ENCODE peak calls at places on chromosome 12, in six cellular contexts. Y is sigmoid colon, V is Peyer's patch, M is HepG2, S is A549, H is stomach. W is an unnamed sample.

GRCh38 chr12:13428538-13429265 is 232.2 kb downstream of the EMP1 start:
- DNase-seq in Y (peak), V (no peak), M (no peak), S (no peak), H (no peak), W (no peak)

GRCh38 chr12:66025477-66025876 is 105.1 kb downstream of the LLPH start:
- DNase-seq in Y (no peak), V (no peak), M (peak), S (no peak), H (no peak), W (no peak)

GRCh38 chr12:75784591-75784990 is 247.0 kb downstream of the PHLDA1 start:
- DNase-seq in Y (peak), V (no peak), M (peak), S (peak), H (peak), W (peak)

GRCh38 chr12:104520242-104520900 is 63.6 kb downstream of the CHST11 start:
- DNase-seq in Y (no peak), V (peak), M (no peak), S (no peak), H (no peak), W (no peak)

GRCh38 chr12:54007538-54008259 is 1.1 kb upstream of the HOXC8 start:
- DNase-seq in Y (no peak), V (no peak), M (no peak), S (no peak), H (no peak), W (no peak)

GRCh38 chr12:91958816-91959215 is 186.8 kb downstream of the BTG1 start:
- DNase-seq in Y (no peak), V (no peak), M (no peak), S (peak), H (no peak), W (no peak)

GRCh38 chr12:69389836-69390235 is 30.3 kb downstream of the YEATS4 start:
- DNase-seq in Y (no peak), V (no peak), M (no peak), S (peak), H (no peak), W (no peak)

GRCh38 chr12:56487448-56488040 is 417 bp downstream of the GLS2 start:
- DNase-seq in Y (peak), V (peak), M (peak), S (no peak), H (peak), W (peak)

GRCh38 chr12:130715996-130716917 is at the start of gene RIMBP2:
- DNase-seq in Y (peak), V (no peak), M (no peak), S (peak), H (peak), W (no peak)

GRCh38 chr12:1591029-1591428 is 3.4 kb downstream of the FBXL14 start:
- DNase-seq in Y (no peak), V (peak), M (no peak), S (peak), H (no peak), W (peak)

GRCh38 chr12:85274076-85274415 is 6.0 kb upstream of the ALX1 start:
- DNase-seq in Y (no peak), V (no peak), M (no peak), S (no peak), H (no peak), W (no peak)

GRCh38 chr12:39646963-39647362 is 27.4 kb upstream of the ABCD2 start:
- DNase-seq in Y (no peak), V (no peak), M (no peak), S (no peak), H (no peak), W (no peak)

GRCh38 chr12:85755760-85756159 is 80.4 kb downstream of the RASSF9 start:
- DNase-seq in Y (no peak), V (no peak), M (no peak), S (peak), H (no peak), W (no peak)

GRCh38 chr12:31890295-31891285 is 68.6 kb upstream of the RESF1 start:
- DNase-seq in Y (no peak), V (peak), M (no peak), S (no peak), H (no peak), W (no peak)

GRCh38 chr12:104668274-104668718 is 211.5 kb downstream of the CHST11 start:
- DNase-seq in Y (no peak), V (no peak), M (no peak), S (no peak), H (no peak), W (peak)

GRCh38 chr12:88029093-88029665 is at the start of gene C12orf50:
- DNase-seq in Y (no peak), V (no peak), M (no peak), S (no peak), H (no peak), W (no peak)

GRCh38 chr12:93782854-93783253 is 105.7 kb downstream of the CRADD start:
- DNase-seq in Y (no peak), V (no peak), M (no peak), S (no peak), H (no peak), W (no peak)

GRCh38 chr12:80627773-80628172 is 79.7 kb upstream of the MYF6 start:
- DNase-seq in Y (no peak), V (no peak), M (no peak), S (no peak), H (no peak), W (no peak)

GRCh38 chr12:4250691-4251090 is 22.9 kb upstream of the CCND2 start:
- DNase-seq in Y (no peak), V (no peak), M (no peak), S (no peak), H (no peak), W (no peak)

GRCh38 chr12:76144253-76144564 is 59.7 kb upstream of the NAP1L1 start:
- DNase-seq in Y (no peak), V (peak), M (no peak), S (peak), H (peak), W (peak)

GRCh38 chr12:40336573-40337199 is 111.9 kb downstream of the LRRK2 start:
- DNase-seq in Y (no peak), V (no peak), M (peak), S (peak), H (no peak), W (no peak)

GRCh38 chr12:110351119-110351518 is 52.4 kb downstream of the ANAPC7 start:
- DNase-seq in Y (no peak), V (peak), M (no peak), S (no peak), H (no peak), W (no peak)

GRCh38 chr12:5694759-5695409 is 250.2 kb downstream of the ANO2 start:
- DNase-seq in Y (no peak), V (no peak), M (no peak), S (no peak), H (no peak), W (no peak)

GRCh38 chr12:50234347-50234746 is 49.0 kb downstream of the LIMA1 start:
- DNase-seq in Y (no peak), V (peak), M (no peak), S (peak), H (peak), W (peak)

GRCh38 chr12:53232641-53233538 is 881 bp upstream of the RARG start:
- DNase-seq in Y (peak), V (peak), M (no peak), S (peak), H (peak), W (peak)

GRCh38 chr12:110233212-110233903 is 47.7 kb upstream of the ATP2A2 start:
- DNase-seq in Y (no peak), V (peak), M (peak), S (peak), H (no peak), W (no peak)

GRCh38 chr12:28110329-28110728 is 79.9 kb upstream of the CCDC91 start:
- DNase-seq in Y (no peak), V (no peak), M (no peak), S (no peak), H (no peak), W (no peak)

DNA sequence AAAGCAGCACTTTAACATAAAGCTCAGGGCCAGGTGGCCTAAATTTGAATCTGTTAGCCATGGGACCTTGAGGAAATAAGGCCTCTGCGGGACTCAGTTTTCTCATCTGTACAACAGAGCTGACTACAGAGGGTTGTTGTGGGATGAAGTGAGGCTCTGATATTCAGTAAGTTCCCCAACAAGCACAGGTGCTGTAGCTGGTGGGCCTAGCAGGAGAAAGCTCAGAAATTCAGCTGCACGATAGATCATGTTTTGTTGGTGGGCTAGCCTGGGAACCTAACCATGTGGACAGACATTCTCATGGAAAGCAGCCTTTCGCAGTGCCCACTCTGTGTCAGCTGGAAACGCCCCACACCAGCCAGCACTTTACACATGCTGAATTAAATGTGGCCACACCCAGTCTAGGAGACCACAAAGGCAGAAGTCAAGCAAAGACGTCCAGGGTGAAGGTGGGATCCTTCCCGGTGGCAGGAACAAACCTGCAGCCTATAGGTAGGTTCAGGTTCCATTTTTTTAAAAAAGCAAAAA is 16.1 kb downstream of the PITPNM2 start:
- DNase-seq in Y (peak), V (peak), M (no peak), S (no peak), H (no peak), W (no peak)
- H3K27ac ChIP-seq in Y (no peak), V (no peak), M (no peak), S (no peak), H (no peak), W (peak)

GRCh38 chr12:71731439-71732356 is 23.0 kb upstream of the RAB21 start:
- DNase-seq in Y (no peak), V (peak), M (peak), S (peak), H (no peak), W (no peak)
- TF ChIP-seq CTCF in Y (no peak), V (no peak), M (peak), S (no peak), H (no peak), W (no peak)

GRCh38 chr12:116910645-116911449 is at the start of gene FBXW8:
- DNase-seq in Y (peak), V (peak), M (peak), S (peak), H (peak), W (peak)
- TF ChIP-seq POLR2A in Y (no peak), V (no peak), M (peak), S (peak), H (no peak), W (no peak)

GRCh38 chr12:106138279-106138645 is 492 bp downstream of the NUAK1 start:
- DNase-seq in Y (no peak), V (no peak), M (no peak), S (no peak), H (no peak), W (no peak)

GRCh38 chr12:106138646-106139421 is at the start of gene NUAK1:
- DNase-seq in Y (peak), V (peak), M (no peak), S (peak), H (peak), W (peak)

GRCh38 chr12:106135781-106136180 is 3.0 kb downstream of the NUAK1 start:
- DNase-seq in Y (no peak), V (no peak), M (no peak), S (peak), H (no peak), W (no peak)

GRCh38 chr12:106136263-106136662 is 2.5 kb downstream of the NUAK1 start:
- DNase-seq in Y (peak), V (peak), M (peak), S (peak), H (peak), W (peak)

DNA sequence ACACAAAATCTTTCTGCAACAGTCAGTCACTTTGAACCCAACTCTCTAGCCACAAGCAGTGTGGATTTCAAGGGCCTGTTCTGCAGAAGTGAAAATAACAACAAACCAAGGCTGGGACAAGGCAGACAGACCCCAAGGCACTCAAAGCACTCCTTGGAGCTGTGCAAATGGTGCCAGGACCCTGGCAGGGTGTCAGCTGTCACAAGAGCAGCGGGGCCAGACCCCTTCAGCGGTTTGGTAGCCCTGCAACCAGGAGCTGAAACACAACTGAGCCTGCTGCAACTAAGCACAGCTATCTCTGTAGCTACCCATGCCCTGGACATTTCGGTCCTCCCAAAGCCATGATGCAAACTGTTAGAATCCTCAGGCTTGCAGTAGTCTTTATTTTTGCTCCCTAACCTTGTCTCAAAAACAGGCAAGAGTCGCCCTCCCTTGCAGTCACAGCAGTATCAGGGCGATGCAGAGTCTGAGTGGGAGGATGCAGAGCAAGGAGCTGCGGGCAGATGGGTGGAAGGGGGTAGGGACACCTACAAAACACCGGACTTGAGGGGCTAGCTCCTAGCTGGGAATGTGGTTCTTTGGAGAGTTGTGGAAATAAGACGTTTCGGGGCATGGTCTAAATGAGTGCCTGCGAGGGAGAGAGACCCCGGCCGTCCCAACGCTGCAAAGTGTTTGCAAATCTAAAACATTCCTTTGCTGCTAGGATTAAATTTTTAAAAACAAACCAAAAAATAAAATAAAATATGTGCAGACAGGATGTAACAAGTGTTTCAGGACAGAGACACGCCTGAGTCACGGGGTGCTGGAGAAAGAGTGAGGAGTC is 1.1 kb downstream of the NUAK1 start:
- DNase-seq in Y (no peak), V (no peak), M (no peak), S (no peak), H (no peak), W (no peak)
- H3K27ac ChIP-seq in Y (peak), V (no peak), M (no peak), S (peak), H (peak), W (peak)

GRCh38 chr12:123269980-123270379 is 1.7 kb downstream of the CDK2AP1 start:
- DNase-seq in Y (no peak), V (peak), M (peak), S (no peak), H (no peak), W (no peak)

GRCh38 chr12:123268850-123269249 is 2.8 kb downstream of the CDK2AP1 start:
- DNase-seq in Y (no peak), V (no peak), M (no peak), S (no peak), H (no peak), W (no peak)

GRCh38 chr12:123270380-123271181 is 1.1 kb downstream of the CDK2AP1 start:
- DNase-seq in Y (peak), V (peak), M (peak), S (no peak), H (no peak), W (peak)

GRCh38 chr12:123267991-123268843 is 3.4 kb downstream of the CDK2AP1 start:
- DNase-seq in Y (no peak), V (peak), M (no peak), S (no peak), H (no peak), W (peak)

GRCh38 chr12:123269395-123269892 is 2.2 kb downstream of the CDK2AP1 start:
- DNase-seq in Y (peak), V (peak), M (peak), S (no peak), H (peak), W (peak)
- TF ChIP-seq CTCF in Y (no peak), V (no peak), M (no peak), S (no peak), H (no peak), W (no peak)

GRCh38 chr12:2812290-2813213 is at the start of gene ITFG2:
- DNase-seq in Y (peak), V (peak), M (peak), S (peak), H (peak), W (peak)
- TF ChIP-seq POLR2A in Y (peak), V (peak), M (peak), S (peak), H (peak), W (peak)

GRCh38 chr12:95693689-95694088 is 96.9 kb downstream of the NTN4 start:
- DNase-seq in Y (no peak), V (no peak), M (no peak), S (no peak), H (no peak), W (no peak)

GRCh38 chr12:95694148-95694547 is 96.4 kb downstream of the NTN4 start:
- DNase-seq in Y (no peak), V (peak), M (no peak), S (no peak), H (peak), W (peak)

GRCh38 chr12:95700316-95700785 is 90.2 kb downstream of the NTN4 start:
- DNase-seq in Y (no peak), V (no peak), M (no peak), S (peak), H (no peak), W (no peak)

GRCh38 chr12:95699579-95699978 is 91.0 kb downstream of the NTN4 start:
- DNase-seq in Y (no peak), V (no peak), M (no peak), S (no peak), H (no peak), W (no peak)

DNA sequence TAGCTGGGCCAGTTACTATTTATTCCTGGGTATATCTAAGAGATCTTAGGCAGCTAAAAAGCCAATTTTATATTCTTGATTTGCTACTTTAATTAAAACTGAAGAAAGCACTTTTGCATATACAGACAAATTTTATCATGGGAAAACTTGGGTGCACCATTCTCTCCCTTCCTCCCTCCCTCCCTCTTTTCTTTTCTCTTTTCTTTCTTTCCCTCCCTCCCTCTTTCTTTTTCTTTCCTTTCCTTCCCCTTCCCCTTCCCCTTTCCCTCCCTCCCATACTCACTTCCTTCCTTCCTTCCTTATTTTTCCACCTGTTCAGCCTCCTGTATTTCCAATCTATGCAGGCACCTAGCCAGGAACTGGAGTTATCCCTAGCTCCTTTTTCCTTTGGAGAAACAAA is 94.8 kb downstream of the NTN4 start:
- DNase-seq in Y (no peak), V (no peak), M (no peak), S (no peak), H (no peak), W (no peak)
- H3K27ac ChIP-seq in Y (no peak), V (no peak), M (no peak), S (no peak), H (peak), W (no peak)

GRCh38 chr12:67354966-67355365 is 85.8 kb downstream of the CAND1 start:
- DNase-seq in Y (no peak), V (no peak), M (no peak), S (no peak), H (no peak), W (no peak)
- TF ChIP-seq CTCF in Y (no peak), V (no peak), M (no peak), S (no peak), H (no peak), W (no peak)